ENCODE peak calls at places on chromosomes 16 and 17, in six cellular contexts. T is cardiac septum, P is GM13976, E is adrenal gland, L is GM13977, C is NCI-H2171 treated with DMSO at 0.1 percent for 48 hours. V is an unnamed sample.

GRCh38 chr16:53666816-53667415 is 36.7 kb downstream of the RPGRIP1L start:
- DNase-seq in T (no peak), P (no peak), E (no peak), L (no peak), C (no peak), V (no peak)

GRCh38 chr17:51647873-51648272 is 387.5 kb downstream of the UTP18 start:
- DNase-seq in T (no peak), P (no peak), E (no peak), L (no peak), C (no peak), V (no peak)

GRCh38 chr16:54281535-54282201 is 4.9 kb downstream of the IRX3 start:
- DNase-seq in T (no peak), P (peak), E (no peak), L (no peak), C (no peak), V (no peak)

GRCh38 chr17:73354423-73355284 is 42.9 kb upstream of the CDC42EP4 start:
- DNase-seq in T (no peak), P (no peak), E (no peak), L (no peak), C (no peak), V (no peak)

GRCh38 chr16:76428858-76429257 is 151.7 kb downstream of the CNTNAP4 start:
- DNase-seq in T (no peak), P (no peak), E (no peak), L (no peak), C (no peak), V (no peak)

GRCh38 chr16:4693956-4694663 is 748 bp downstream of the NUDT16L1 start:
- DNase-seq in T (peak), P (peak), E (no peak), L (peak), C (peak), V (no peak)

GRCh38 chr17:50458290-50458689 is 10.4 kb downstream of the CHAD start:
- DNase-seq in T (no peak), P (no peak), E (no peak), L (no peak), C (no peak), V (no peak)

GRCh38 chr17:66964083-66964771 is at the start of gene CACNG4:
- DNase-seq in T (no peak), P (no peak), E (no peak), L (no peak), C (peak), V (no peak)

GRCh38 chr16:86823895-86824671 is 245.7 kb downstream of the FOXL1 start:
- DNase-seq in T (peak), P (no peak), E (no peak), L (no peak), C (no peak), V (no peak)

GRCh38 chr17:2363318-2363717 is 26.0 kb downstream of the SGSM2 start:
- DNase-seq in T (no peak), P (no peak), E (no peak), L (no peak), C (no peak), V (no peak)

GRCh38 chr17:54015734-54016133 is 193.0 kb downstream of the KIF2B start:
- DNase-seq in T (no peak), P (no peak), E (no peak), L (no peak), C (no peak), V (no peak)

GRCh38 chr17:49353607-49354006 is 8.4 kb downstream of the ZNF652 start:
- DNase-seq in T (no peak), P (no peak), E (no peak), L (no peak), C (no peak), V (no peak)

GRCh38 chr17:76260669-76261068 is 4.5 kb upstream of the UBALD2 start:
- DNase-seq in T (no peak), P (no peak), E (no peak), L (no peak), C (no peak), V (no peak)

GRCh38 chr17:20008242-20009051 is 712 bp upstream of the SPECC1 start:
- DNase-seq in T (no peak), P (peak), E (no peak), L (no peak), C (no peak), V (no peak)

GRCh38 chr17:66564992-66565465 is 262.6 kb downstream of the PRKCA start:
- DNase-seq in T (no peak), P (no peak), E (no peak), L (no peak), C (no peak), V (no peak)

GRCh38 chr16:81767987-81768592 is 11.0 kb upstream of the PLCG2 start:
- DNase-seq in T (no peak), P (no peak), E (no peak), L (no peak), C (no peak), V (no peak)

GRCh38 chr16:81600275-81600674 is 155.7 kb downstream of the CMIP start:
- DNase-seq in T (no peak), P (no peak), E (no peak), L (no peak), C (no peak), V (no peak)

GRCh38 chr16:47196457-47196856 is 52.7 kb upstream of the NETO2 start:
- DNase-seq in T (no peak), P (no peak), E (no peak), L (no peak), C (peak), V (no peak)

GRCh38 chr17:39626671-39627169 is at the start of gene PPP1R1B:
- DNase-seq in T (no peak), P (no peak), E (no peak), L (no peak), C (peak), V (no peak)

GRCh38 chr16:8178271-8178670 is 412.0 kb downstream of the TMEM114 start:
- DNase-seq in T (no peak), P (no peak), E (no peak), L (no peak), C (no peak), V (no peak)

GRCh38 chr17:74635418-74635817 is 11.9 kb upstream of the CD300E start:
- DNase-seq in T (no peak), P (peak), E (no peak), L (peak), C (no peak), V (no peak)